ENCODE peak calls at places on chromosomes 1 and 21, in nine cellular contexts. One of them, this sample, is unnamed.

GRCh38 chr1:206445116-206445515 is 25.2 kb upstream of the IKBKE start:
- DNase-seq in tibial nerve: peak
- DNase-seq in heart right ventricle: peak
- DNase-seq in lower lobe of right lung: no peak
- DNase-seq in cardiac fibroblast: no peak
- DNase-seq in mammary epithelial cell: no peak
- DNase-seq in adrenal gland: peak
- DNase-seq in fibroblast of mammary gland: peak
- DNase-seq in left ventricle myocardium inferior: peak
- DNase-seq in this sample: no peak

GRCh38 chr21:15174923-15175322 is 110.1 kb upstream of the NRIP1 start:
- DNase-seq in tibial nerve: no peak
- DNase-seq in heart right ventricle: no peak
- DNase-seq in lower lobe of right lung: no peak
- DNase-seq in cardiac fibroblast: no peak
- DNase-seq in mammary epithelial cell: no peak
- DNase-seq in adrenal gland: no peak
- DNase-seq in fibroblast of mammary gland: no peak
- DNase-seq in left ventricle myocardium inferior: no peak
- DNase-seq in this sample: no peak

GRCh38 chr1:54475357-54476230 is 69.4 kb upstream of the SSBP3 start:
- DNase-seq in tibial nerve: no peak
- DNase-seq in heart right ventricle: no peak
- DNase-seq in lower lobe of right lung: no peak
- DNase-seq in cardiac fibroblast: no peak
- DNase-seq in mammary epithelial cell: no peak
- DNase-seq in adrenal gland: no peak
- DNase-seq in fibroblast of mammary gland: no peak
- DNase-seq in left ventricle myocardium inferior: no peak
- DNase-seq in this sample: no peak

GRCh38 chr1:227357229-227358078 is 39.2 kb upstream of the CDC42BPA start:
- DNase-seq in tibial nerve: no peak
- DNase-seq in heart right ventricle: peak
- DNase-seq in lower lobe of right lung: no peak
- DNase-seq in cardiac fibroblast: peak
- DNase-seq in mammary epithelial cell: peak
- DNase-seq in adrenal gland: peak
- DNase-seq in fibroblast of mammary gland: peak
- DNase-seq in left ventricle myocardium inferior: peak
- DNase-seq in this sample: peak

GRCh38 chr1:31703431-31704260 is at the start of gene COL16A1:
- DNase-seq in tibial nerve: peak
- DNase-seq in heart right ventricle: peak
- DNase-seq in lower lobe of right lung: no peak
- DNase-seq in cardiac fibroblast: peak
- DNase-seq in mammary epithelial cell: peak
- DNase-seq in adrenal gland: peak
- DNase-seq in fibroblast of mammary gland: peak
- DNase-seq in left ventricle myocardium inferior: peak
- DNase-seq in this sample: no peak

GRCh38 chr1:172991674-172992400 is 58.9 kb downstream of the TNFSF18 start:
- DNase-seq in tibial nerve: no peak
- DNase-seq in heart right ventricle: no peak
- DNase-seq in lower lobe of right lung: no peak
- DNase-seq in cardiac fibroblast: peak
- DNase-seq in mammary epithelial cell: no peak
- DNase-seq in adrenal gland: no peak
- DNase-seq in fibroblast of mammary gland: no peak
- DNase-seq in left ventricle myocardium inferior: no peak
- DNase-seq in this sample: no peak

GRCh38 chr1:80417651-80418050 is 1383.1 kb upstream of the ADGRL2 start:
- DNase-seq in tibial nerve: no peak
- DNase-seq in heart right ventricle: no peak
- DNase-seq in lower lobe of right lung: no peak
- DNase-seq in cardiac fibroblast: peak
- DNase-seq in mammary epithelial cell: peak
- DNase-seq in adrenal gland: no peak
- DNase-seq in fibroblast of mammary gland: peak
- DNase-seq in left ventricle myocardium inferior: no peak
- DNase-seq in this sample: peak

GRCh38 chr1:7970250-7970649 is 8.7 kb downstream of the PARK7 start:
- DNase-seq in tibial nerve: no peak
- DNase-seq in heart right ventricle: no peak
- DNase-seq in lower lobe of right lung: no peak
- DNase-seq in cardiac fibroblast: no peak
- DNase-seq in mammary epithelial cell: no peak
- DNase-seq in adrenal gland: no peak
- DNase-seq in fibroblast of mammary gland: no peak
- DNase-seq in left ventricle myocardium inferior: no peak
- DNase-seq in this sample: no peak

GRCh38 chr21:15061284-15061683 is 3.5 kb downstream of the NRIP1 start:
- DNase-seq in tibial nerve: no peak
- DNase-seq in heart right ventricle: no peak
- DNase-seq in lower lobe of right lung: no peak
- DNase-seq in cardiac fibroblast: no peak
- DNase-seq in mammary epithelial cell: no peak
- DNase-seq in adrenal gland: no peak
- DNase-seq in fibroblast of mammary gland: no peak
- DNase-seq in left ventricle myocardium inferior: no peak
- DNase-seq in this sample: no peak

GRCh38 chr1:14372526-14372925 is 226.0 kb upstream of the KAZN start:
- DNase-seq in tibial nerve: no peak
- DNase-seq in heart right ventricle: no peak
- DNase-seq in lower lobe of right lung: no peak
- DNase-seq in cardiac fibroblast: no peak
- DNase-seq in mammary epithelial cell: no peak
- DNase-seq in adrenal gland: no peak
- DNase-seq in fibroblast of mammary gland: peak
- DNase-seq in left ventricle myocardium inferior: no peak
- DNase-seq in this sample: no peak

GRCh38 chr21:17949395-17949794 is 130.2 kb upstream of the C21orf91 start:
- DNase-seq in tibial nerve: no peak
- DNase-seq in heart right ventricle: no peak
- DNase-seq in lower lobe of right lung: no peak
- DNase-seq in cardiac fibroblast: no peak
- DNase-seq in mammary epithelial cell: no peak
- DNase-seq in adrenal gland: no peak
- DNase-seq in fibroblast of mammary gland: no peak
- DNase-seq in left ventricle myocardium inferior: no peak
- DNase-seq in this sample: no peak

GRCh38 chr1:203402609-203403337 is 51.9 kb upstream of the FMOD start:
- DNase-seq in tibial nerve: no peak
- DNase-seq in heart right ventricle: no peak
- DNase-seq in lower lobe of right lung: no peak
- DNase-seq in cardiac fibroblast: peak
- DNase-seq in mammary epithelial cell: peak
- DNase-seq in adrenal gland: no peak
- DNase-seq in fibroblast of mammary gland: peak
- DNase-seq in left ventricle myocardium inferior: no peak
- DNase-seq in this sample: peak

GRCh38 chr1:2054560-2054959 is 4.3 kb downstream of the PRKCZ start:
- DNase-seq in tibial nerve: no peak
- DNase-seq in heart right ventricle: peak
- DNase-seq in lower lobe of right lung: no peak
- DNase-seq in cardiac fibroblast: no peak
- DNase-seq in mammary epithelial cell: no peak
- DNase-seq in adrenal gland: no peak
- DNase-seq in fibroblast of mammary gland: no peak
- DNase-seq in left ventricle myocardium inferior: no peak
- DNase-seq in this sample: no peak
- TF ChIP-seq CTCF in tibial nerve: no peak
- TF ChIP-seq CTCF in heart right ventricle: no peak
- TF ChIP-seq CTCF in lower lobe of right lung: no peak
- TF ChIP-seq CTCF in cardiac fibroblast: no peak
- TF ChIP-seq CTCF in mammary epithelial cell: no peak
- TF ChIP-seq CTCF in adrenal gland: no peak
- TF ChIP-seq CTCF in fibroblast of mammary gland: no peak
- TF ChIP-seq CTCF in left ventricle myocardium inferior: no peak
- TF ChIP-seq CTCF in this sample: no peak

GRCh38 chr1:162631546-162632233 is 574 bp upstream of the DDR2 start:
- DNase-seq in tibial nerve: no peak
- DNase-seq in heart right ventricle: peak
- DNase-seq in lower lobe of right lung: no peak
- DNase-seq in cardiac fibroblast: peak
- DNase-seq in mammary epithelial cell: no peak
- DNase-seq in adrenal gland: peak
- DNase-seq in fibroblast of mammary gland: peak
- DNase-seq in left ventricle myocardium inferior: peak
- DNase-seq in this sample: peak

GRCh38 chr1:162635418-162635817 is 3.2 kb downstream of the DDR2 start:
- DNase-seq in tibial nerve: no peak
- DNase-seq in heart right ventricle: no peak
- DNase-seq in lower lobe of right lung: no peak
- DNase-seq in cardiac fibroblast: no peak
- DNase-seq in mammary epithelial cell: no peak
- DNase-seq in adrenal gland: no peak
- DNase-seq in fibroblast of mammary gland: no peak
- DNase-seq in left ventricle myocardium inferior: no peak
- DNase-seq in this sample: no peak

GRCh38 chr1:162632743-162633326 is 571 bp downstream of the DDR2 start:
- DNase-seq in tibial nerve: no peak
- DNase-seq in heart right ventricle: no peak
- DNase-seq in lower lobe of right lung: no peak
- DNase-seq in cardiac fibroblast: peak
- DNase-seq in mammary epithelial cell: no peak
- DNase-seq in adrenal gland: no peak
- DNase-seq in fibroblast of mammary gland: no peak
- DNase-seq in left ventricle myocardium inferior: no peak
- DNase-seq in this sample: peak

GRCh38 chr1:162632234-162632666 is at the start of gene DDR2:
- DNase-seq in tibial nerve: peak
- DNase-seq in heart right ventricle: peak
- DNase-seq in lower lobe of right lung: no peak
- DNase-seq in cardiac fibroblast: peak
- DNase-seq in mammary epithelial cell: no peak
- DNase-seq in adrenal gland: peak
- DNase-seq in fibroblast of mammary gland: peak
- DNase-seq in left ventricle myocardium inferior: peak
- DNase-seq in this sample: peak

GRCh38 chr1:162633327-162633762 is 1.1 kb downstream of the DDR2 start:
- DNase-seq in tibial nerve: no peak
- DNase-seq in heart right ventricle: no peak
- DNase-seq in lower lobe of right lung: no peak
- DNase-seq in cardiac fibroblast: peak
- DNase-seq in mammary epithelial cell: no peak
- DNase-seq in adrenal gland: peak
- DNase-seq in fibroblast of mammary gland: peak
- DNase-seq in left ventricle myocardium inferior: no peak
- DNase-seq in this sample: peak
- TF ChIP-seq CTCF in tibial nerve: no peak
- TF ChIP-seq CTCF in heart right ventricle: no peak
- TF ChIP-seq CTCF in lower lobe of right lung: no peak
- TF ChIP-seq CTCF in cardiac fibroblast: peak
- TF ChIP-seq CTCF in mammary epithelial cell: no peak
- TF ChIP-seq CTCF in adrenal gland: no peak
- TF ChIP-seq CTCF in fibroblast of mammary gland: peak
- TF ChIP-seq CTCF in left ventricle myocardium inferior: peak
- TF ChIP-seq CTCF in this sample: peak

GRCh38 chr1:164765557-164765956 is 206.6 kb downstream of the PBX1 start:
- DNase-seq in tibial nerve: no peak
- DNase-seq in heart right ventricle: no peak
- DNase-seq in lower lobe of right lung: no peak
- DNase-seq in cardiac fibroblast: peak
- DNase-seq in mammary epithelial cell: peak
- DNase-seq in adrenal gland: no peak
- DNase-seq in fibroblast of mammary gland: peak
- DNase-seq in left ventricle myocardium inferior: no peak
- DNase-seq in this sample: peak
- TF ChIP-seq CTCF in tibial nerve: no peak
- TF ChIP-seq CTCF in heart right ventricle: no peak
- TF ChIP-seq CTCF in lower lobe of right lung: no peak
- TF ChIP-seq CTCF in cardiac fibroblast: no peak
- TF ChIP-seq CTCF in mammary epithelial cell: no peak
- TF ChIP-seq CTCF in adrenal gland: no peak
- TF ChIP-seq CTCF in fibroblast of mammary gland: no peak
- TF ChIP-seq CTCF in left ventricle myocardium inferior: no peak
- TF ChIP-seq CTCF in this sample: no peak

GRCh38 chr1:164617607-164618564 is 58.9 kb downstream of the PBX1 start:
- DNase-seq in tibial nerve: no peak
- DNase-seq in heart right ventricle: no peak
- DNase-seq in lower lobe of right lung: no peak
- DNase-seq in cardiac fibroblast: peak
- DNase-seq in mammary epithelial cell: peak
- DNase-seq in adrenal gland: peak
- DNase-seq in fibroblast of mammary gland: peak
- DNase-seq in left ventricle myocardium inferior: no peak
- DNase-seq in this sample: peak
- TF ChIP-seq CTCF in tibial nerve: peak
- TF ChIP-seq CTCF in heart right ventricle: peak
- TF ChIP-seq CTCF in lower lobe of right lung: peak
- TF ChIP-seq CTCF in cardiac fibroblast: peak
- TF ChIP-seq CTCF in mammary epithelial cell: peak
- TF ChIP-seq CTCF in adrenal gland: peak
- TF ChIP-seq CTCF in fibroblast of mammary gland: peak
- TF ChIP-seq CTCF in left ventricle myocardium inferior: peak
- TF ChIP-seq CTCF in this sample: peak